ENCODE peak calls at places on chromosome 22, in four cellular contexts. One of them, this sample, is unnamed.

GRCh38 chr22:48707749-48708557 is 1119.7 kb downstream of the BRD1 start:
- DNase-seq in colonic mucosa: no peak
- DNase-seq in mucosa of descending colon: no peak
- DNase-seq in BJ: no peak
- DNase-seq in this sample: no peak

GRCh38 chr22:24161909-24162308 is 19.4 kb upstream of the SUSD2 start:
- DNase-seq in BJ: no peak
- DNase-seq in colonic mucosa: no peak
- DNase-seq in mucosa of descending colon: no peak
- DNase-seq in this sample: no peak

GRCh38 chr22:48517039-48518030 is 1310.3 kb downstream of the BRD1 start:
- DNase-seq in BJ: no peak
- DNase-seq in mucosa of descending colon: no peak
- DNase-seq in colonic mucosa: no peak
- DNase-seq in this sample: no peak

GRCh38 chr22:49377306-49377705 is 450.4 kb downstream of the BRD1 start:
- DNase-seq in colonic mucosa: no peak
- DNase-seq in mucosa of descending colon: no peak
- DNase-seq in BJ: no peak
- DNase-seq in this sample: no peak

GRCh38 chr22:23068096-23068831 is 2.1 kb upstream of the GNAZ start:
- DNase-seq in mucosa of descending colon: no peak
- DNase-seq in BJ: no peak
- DNase-seq in colonic mucosa: no peak
- DNase-seq in this sample: no peak

GRCh38 chr22:35705141-35705540 is 12.5 kb upstream of the APOL5 start:
- DNase-seq in colonic mucosa: no peak
- DNase-seq in BJ: peak; percentile 26
- DNase-seq in mucosa of descending colon: no peak
- DNase-seq in this sample: peak; percentile 87

GRCh38 chr22:33110562-33111163 is 52.5 kb upstream of the SYN3 start:
- DNase-seq in mucosa of descending colon: no peak
- DNase-seq in BJ: no peak
- DNase-seq in colonic mucosa: no peak
- DNase-seq in this sample: no peak

GRCh38 chr22:28783786-28784671 is 11.5 kb downstream of the CCDC117 start:
- DNase-seq in mucosa of descending colon: no peak
- DNase-seq in BJ: no peak
- DNase-seq in colonic mucosa: peak; percentile 51
- DNase-seq in this sample: no peak

GRCh38 chr22:32619614-32620426 is 145.2 kb downstream of the FBXO7 start:
- DNase-seq in BJ: no peak
- DNase-seq in mucosa of descending colon: no peak
- DNase-seq in colonic mucosa: no peak
- DNase-seq in this sample: no peak

GRCh38 chr22:39349967-39350802 is at the start of gene SYNGR1:
- DNase-seq in mucosa of descending colon: no peak
- DNase-seq in BJ: no peak
- DNase-seq in colonic mucosa: no peak
- DNase-seq in this sample: no peak

GRCh38 chr22:22450343-22450839 is 58.2 kb downstream of the ZNF280B start:
- DNase-seq in BJ: no peak
- DNase-seq in mucosa of descending colon: no peak
- DNase-seq in colonic mucosa: peak; percentile 20
- DNase-seq in this sample: no peak

GRCh38 chr22:30926706-30927105 is 41.9 kb downstream of the MORC2 start:
- DNase-seq in BJ: no peak
- DNase-seq in colonic mucosa: no peak
- DNase-seq in mucosa of descending colon: no peak
- DNase-seq in this sample: no peak

GRCh38 chr22:33922268-33922667 is 2.0 kb upstream of the LARGE1 start:
- DNase-seq in colonic mucosa: peak; percentile 53
- DNase-seq in BJ: no peak
- DNase-seq in mucosa of descending colon: peak; percentile 60
- DNase-seq in this sample: no peak

GRCh38 chr22:33923660-33924246 is 3.5 kb upstream of the LARGE1 start:
- DNase-seq in BJ: no peak
- DNase-seq in mucosa of descending colon: peak; percentile 25
- DNase-seq in colonic mucosa: peak; percentile 82
- DNase-seq in this sample: peak; percentile 60

GRCh38 chr22:20206709-20207215 is 55.9 kb upstream of the CCDC188 start:
- DNase-seq in mucosa of descending colon: peak; percentile 54
- DNase-seq in BJ: no peak
- DNase-seq in colonic mucosa: peak; percentile 51
- DNase-seq in this sample: peak; percentile 29

GRCh38 chr22:22915670-22916035 is 28.0 kb downstream of the IGLL5 start:
- DNase-seq in colonic mucosa: no peak
- DNase-seq in mucosa of descending colon: peak; percentile 1
- DNase-seq in BJ: no peak
- DNase-seq in this sample: no peak

GRCh38 chr22:30298005-30298701 is 8.8 kb upstream of the CASTOR1 start:
- DNase-seq in BJ: no peak
- DNase-seq in colonic mucosa: peak; percentile 65
- DNase-seq in mucosa of descending colon: peak; percentile 60
- DNase-seq in this sample: peak; percentile 90

DNA sequence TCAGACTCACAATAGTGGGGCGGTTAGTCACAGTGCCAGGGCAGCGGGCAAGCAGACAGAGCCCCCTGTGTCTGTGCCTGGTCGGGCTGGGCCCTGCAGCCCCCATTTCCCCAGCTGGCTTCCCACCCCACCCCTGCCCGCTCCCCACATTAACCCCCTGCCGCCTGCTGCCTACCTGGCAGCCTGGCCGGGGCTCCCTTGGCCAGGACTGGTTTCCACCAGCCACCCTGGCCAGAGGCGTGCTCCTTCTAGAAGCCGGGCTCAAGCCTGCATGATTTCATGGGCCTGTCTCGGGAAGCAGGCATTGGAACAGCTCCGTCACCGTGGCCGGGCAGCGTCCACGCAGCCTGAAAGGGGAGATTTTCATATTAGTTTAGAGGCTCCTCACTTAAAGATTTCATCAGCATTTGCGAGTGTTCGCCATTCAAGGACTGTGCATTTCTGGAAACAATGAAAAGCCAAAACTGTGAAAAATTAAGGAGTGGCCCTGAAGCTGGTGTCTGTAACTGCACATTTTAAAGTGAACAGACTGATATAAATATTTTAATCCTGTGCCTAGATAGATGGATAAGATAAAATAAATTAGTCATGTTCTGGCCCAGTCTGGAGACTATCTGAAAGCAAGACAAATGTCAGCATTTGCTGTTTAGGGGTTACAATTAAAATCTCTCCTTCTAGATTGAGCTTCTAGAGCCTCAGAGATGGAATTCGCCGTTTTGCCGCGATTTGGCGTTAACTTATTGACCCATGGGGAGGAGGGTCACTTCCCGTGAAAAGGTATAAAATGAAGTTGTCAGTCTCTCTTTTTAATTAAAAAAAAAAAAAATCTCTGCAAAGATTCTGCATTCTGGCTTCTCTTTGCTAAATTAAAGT is 79.4 kb upstream of the WNT7B start:
- DNase-seq in BJ: no peak
- DNase-seq in mucosa of descending colon: peak; percentile 47
- DNase-seq in colonic mucosa: no peak
- DNase-seq in this sample: no peak
- H3K4me3 ChIP-seq in BJ: peak overlapping the region; percentile 62
- H3K4me3 ChIP-seq in mucosa of descending colon: no peak overlapping the region
- H3K4me3 ChIP-seq in colonic mucosa: no peak overlapping the region
- H3K4me3 ChIP-seq in this sample: peak overlapping the region; percentile 2

GRCh38 chr22:17234144-17234623 is 14.9 kb upstream of the ADA2 start:
- DNase-seq in BJ: no peak
- DNase-seq in colonic mucosa: no peak
- DNase-seq in mucosa of descending colon: no peak
- DNase-seq in this sample: no peak

GRCh38 chr22:17232406-17232805 is 13.2 kb upstream of the ADA2 start:
- DNase-seq in BJ: no peak
- DNase-seq in colonic mucosa: no peak
- DNase-seq in mucosa of descending colon: no peak
- DNase-seq in this sample: no peak

GRCh38 chr22:17235149-17235655 is 16.0 kb upstream of the ADA2 start:
- DNase-seq in colonic mucosa: no peak
- DNase-seq in BJ: no peak
- DNase-seq in mucosa of descending colon: no peak
- DNase-seq in this sample: no peak

GRCh38 chr22:17235861-17236260 is 16.6 kb upstream of the ADA2 start:
- DNase-seq in colonic mucosa: no peak
- DNase-seq in BJ: no peak
- DNase-seq in mucosa of descending colon: no peak
- DNase-seq in this sample: no peak

DNA sequence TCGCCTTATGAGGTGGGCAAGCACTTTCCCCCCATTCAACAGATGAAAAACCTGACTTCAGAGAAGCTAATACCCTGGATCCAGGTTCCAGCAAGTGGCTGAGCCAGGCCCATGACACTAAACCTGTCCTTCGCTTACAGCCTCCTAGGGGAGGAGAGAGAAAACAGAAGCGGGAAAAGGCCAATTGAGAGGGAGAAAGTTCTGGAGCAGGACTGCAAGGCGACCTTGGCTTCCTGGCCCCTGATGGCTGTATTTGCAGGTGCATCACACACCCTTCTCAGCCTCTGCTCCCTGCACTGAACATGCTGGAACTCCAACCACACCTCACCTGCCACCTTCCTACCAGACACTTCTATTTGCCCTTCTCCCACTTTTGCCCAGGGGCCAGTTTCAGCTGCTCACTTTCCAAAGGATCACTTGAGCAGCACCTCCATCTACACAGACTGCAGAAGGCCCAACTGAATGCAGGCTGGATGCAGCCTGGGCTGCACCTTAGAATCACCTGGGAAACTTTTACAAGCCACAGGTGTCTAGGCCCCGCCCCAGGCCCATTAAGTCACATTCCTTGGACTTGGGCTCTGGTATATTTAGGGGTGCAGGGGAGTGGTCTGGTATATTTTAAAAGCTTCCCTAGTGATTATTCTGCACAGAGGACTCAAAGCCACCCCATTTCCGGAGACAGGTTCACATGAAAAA is 14.3 kb upstream of the ADA2 start:
- DNase-seq in BJ: no peak
- DNase-seq in mucosa of descending colon: no peak
- DNase-seq in colonic mucosa: no peak
- DNase-seq in this sample: no peak
- H3K4me3 ChIP-seq in BJ: no peak overlapping the region
- H3K4me3 ChIP-seq in mucosa of descending colon: no peak overlapping the region
- H3K4me3 ChIP-seq in colonic mucosa: no peak overlapping the region
- H3K4me3 ChIP-seq in this sample: no peak overlapping the region

DNA sequence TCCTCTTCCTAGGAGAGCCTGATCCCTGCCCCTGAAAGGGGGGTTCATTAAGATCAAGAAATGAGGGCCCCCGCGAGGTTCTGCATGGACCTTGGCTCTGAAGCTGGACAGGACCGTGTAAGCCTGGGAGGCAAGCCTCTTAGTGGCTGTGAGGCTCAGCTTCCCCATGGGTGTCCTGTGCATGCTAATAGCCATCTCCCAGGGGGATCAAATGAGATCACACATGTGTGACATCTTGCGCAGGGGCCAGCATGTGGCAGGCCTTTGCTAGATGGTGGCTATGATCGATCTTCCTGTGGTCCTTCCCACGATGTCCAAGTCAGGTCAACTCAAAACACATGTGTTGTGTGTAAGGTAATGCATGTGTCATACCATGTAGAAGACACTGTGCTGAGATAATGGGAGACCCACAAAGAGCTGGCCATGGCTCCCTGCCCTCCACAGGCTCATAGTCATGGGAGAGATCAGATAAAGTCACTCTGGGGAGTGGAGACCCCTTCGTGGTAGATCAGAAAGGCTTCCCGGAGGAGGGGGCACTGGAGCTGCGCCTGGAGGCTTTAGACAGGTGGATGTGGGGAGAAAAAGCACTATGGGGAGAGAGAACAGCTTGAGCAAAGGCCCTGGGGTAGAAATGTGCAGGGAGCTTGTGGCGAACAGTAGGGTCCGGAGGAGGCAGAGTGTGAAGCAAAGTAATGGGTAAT is 3.7 kb downstream of the RAC2 start:
- DNase-seq in mucosa of descending colon: no peak
- DNase-seq in BJ: no peak
- DNase-seq in colonic mucosa: no peak
- DNase-seq in this sample: no peak
- H3K4me3 ChIP-seq in mucosa of descending colon: no peak overlapping the region
- H3K4me3 ChIP-seq in BJ: no peak overlapping the region
- H3K4me3 ChIP-seq in colonic mucosa: no peak overlapping the region
- H3K4me3 ChIP-seq in this sample: no peak overlapping the region

DNA sequence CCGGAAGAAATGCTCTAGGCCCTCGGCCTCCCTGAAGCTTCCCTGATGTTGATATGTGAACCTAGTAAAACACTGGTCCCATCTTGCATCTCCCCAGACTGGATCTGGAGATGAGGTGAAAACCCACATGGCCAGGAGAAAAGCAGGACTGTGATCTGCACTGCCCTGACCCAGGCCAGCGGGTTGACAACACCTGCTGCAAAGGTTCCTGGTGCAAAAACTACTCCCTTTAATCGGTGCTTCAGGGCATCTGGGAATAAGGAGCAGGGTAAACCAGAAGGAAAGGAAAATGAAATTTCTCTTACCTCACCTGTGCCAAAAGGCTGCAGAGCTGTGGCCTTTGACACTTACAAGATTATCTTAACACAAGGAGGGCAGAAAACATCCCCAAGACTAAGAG is 30.6 kb downstream of the PACSIN2 start:
- DNase-seq in mucosa of descending colon: no peak
- DNase-seq in BJ: no peak
- DNase-seq in colonic mucosa: no peak
- DNase-seq in this sample: no peak
- H3K4me3 ChIP-seq in mucosa of descending colon: no peak overlapping the region
- H3K4me3 ChIP-seq in BJ: no peak overlapping the region
- H3K4me3 ChIP-seq in colonic mucosa: no peak overlapping the region
- H3K4me3 ChIP-seq in this sample: no peak overlapping the region

GRCh38 chr22:37187891-37188761 is at the start of gene C1QTNF6:
- DNase-seq in BJ: no peak
- DNase-seq in colonic mucosa: peak; percentile 65
- DNase-seq in mucosa of descending colon: peak; percentile 72
- DNase-seq in this sample: peak; percentile 73

GRCh38 chr22:37186997-37187522 is 987 bp downstream of the C1QTNF6 start:
- DNase-seq in mucosa of descending colon: peak; percentile 34
- DNase-seq in BJ: no peak
- DNase-seq in colonic mucosa: no peak
- DNase-seq in this sample: no peak

GRCh38 chr22:37189011-37189466 is 992 bp upstream of the C1QTNF6 start:
- DNase-seq in colonic mucosa: no peak
- DNase-seq in BJ: no peak
- DNase-seq in mucosa of descending colon: no peak
- DNase-seq in this sample: peak; percentile 92

GRCh38 chr22:37186228-37186996 is 1.6 kb downstream of the C1QTNF6 start:
- DNase-seq in BJ: no peak
- DNase-seq in colonic mucosa: no peak
- DNase-seq in mucosa of descending colon: peak; percentile 33
- DNase-seq in this sample: peak; percentile 67

DNA sequence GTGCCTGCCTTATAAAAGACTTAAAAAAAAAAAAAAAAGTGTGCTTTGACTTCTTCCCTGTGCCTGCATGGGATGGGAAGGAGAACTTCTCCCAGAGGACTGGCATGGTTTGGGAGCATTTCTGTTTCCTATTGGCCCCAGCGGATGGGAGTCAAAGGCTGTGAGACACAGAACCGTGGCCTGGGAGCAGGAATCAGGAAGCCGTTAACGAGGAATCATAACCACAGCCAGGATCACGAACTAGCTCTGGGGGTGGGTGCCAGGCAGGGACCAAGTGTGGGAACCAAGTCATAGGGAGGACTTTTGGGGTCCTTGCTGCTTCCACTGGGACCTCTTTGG is 526 bp downstream of the C1QTNF6 start:
- DNase-seq in colonic mucosa: peak; percentile 73
- DNase-seq in BJ: no peak
- DNase-seq in mucosa of descending colon: no peak
- DNase-seq in this sample: peak; percentile 52
- H3K4me3 ChIP-seq in colonic mucosa: peak overlapping the region; percentile 14
- H3K4me3 ChIP-seq in BJ: peak overlapping the region; percentile 43
- H3K4me3 ChIP-seq in mucosa of descending colon: no peak overlapping the region
- H3K4me3 ChIP-seq in this sample: peak overlapping the region; percentile 31

This sample was measured in bronchial epithelial cell.